ENCODE peak calls at places on chromosomes 1 and 21, in four cellular contexts. H, P, I and D are unnamed samples.

GRCh38 chr21:29304577-29304976 is 5.9 kb downstream of the BACH1 start:
- DNase-seq in H (no peak), P (no peak), I (no peak), D (no peak)

GRCh38 chr1:106290805-106291537 is 765.5 kb upstream of the PRMT6 start:
- DNase-seq in H (no peak), P (peak), I (no peak), D (no peak)

GRCh38 chr1:174269932-174270651 is 110.8 kb downstream of the RABGAP1L start:
- DNase-seq in H (no peak), P (no peak), I (no peak), D (no peak)

GRCh38 chr1:226414098-226414698 is 6.3 kb upstream of the PARP1 start:
- DNase-seq in H (no peak), P (no peak), I (no peak), D (no peak)

GRCh38 chr1:169588785-169589485 is 2.7 kb upstream of the F5 start:
- DNase-seq in H (no peak), P (no peak), I (no peak), D (no peak)

GRCh38 chr1:202644219-202645096 is 65.8 kb downstream of the SYT2 start:
- DNase-seq in H (no peak), P (no peak), I (no peak), D (no peak)

GRCh38 chr1:90340604-90341003 is 345.7 kb downstream of the ZNF326 start:
- DNase-seq in H (no peak), P (no peak), I (no peak), D (no peak)

GRCh38 chr1:13487143-13487868 is 26.5 kb downstream of the LRRC38 start:
- DNase-seq in H (no peak), P (no peak), I (no peak), D (no peak)

GRCh38 chr1:205858141-205858961 is 8.4 kb upstream of the PM20D1 start:
- DNase-seq in H (no peak), P (no peak), I (no peak), D (no peak)

GRCh38 chr1:25608488-25609178 is 8.0 kb upstream of the MAN1C1 start:
- DNase-seq in H (peak), P (no peak), I (peak), D (peak)

GRCh38 chr1:177476706-177477105 is 305.9 kb downstream of the BRINP2 start:
- DNase-seq in H (no peak), P (no peak), I (no peak), D (no peak)

GRCh38 chr1:1442069-1442770 is 6.7 kb downstream of the VWA1 start:
- DNase-seq in H (no peak), P (no peak), I (no peak), D (no peak)

GRCh38 chr1:71494163-71494562 is 413.3 kb upstream of the ZRANB2 start:
- DNase-seq in H (no peak), P (no peak), I (no peak), D (no peak)

GRCh38 chr1:61132176-61133047 is 50.1 kb downstream of the NFIA start:
- DNase-seq in H (no peak), P (peak), I (no peak), D (no peak)

GRCh38 chr1:225418598-225418997 is 9.2 kb downstream of the LBR start:
- DNase-seq in H (no peak), P (no peak), I (no peak), D (no peak)

GRCh38 chr1:197859024-197859423 is 43.4 kb upstream of the C1orf53 start:
- DNase-seq in H (no peak), P (no peak), I (no peak), D (no peak)

GRCh38 chr21:43188712-43189151 is 19.9 kb downstream of the CRYAA start:
- DNase-seq in H (no peak), P (no peak), I (no peak), D (peak)

GRCh38 chr1:240000634-240001033 is 91.0 kb upstream of the FMN2 start:
- DNase-seq in H (no peak), P (no peak), I (no peak), D (no peak)

GRCh38 chr21:42572906-42573495 is 59.3 kb downstream of the SLC37A1 start:
- DNase-seq in H (no peak), P (no peak), I (no peak), D (no peak)

GRCh38 chr1:46456411-46456963 is 33.1 kb upstream of the DMBX1 start:
- DNase-seq in H (no peak), P (no peak), I (no peak), D (no peak)

GRCh38 chr1:91651671-91652071 is 151.0 kb downstream of the CDC7 start:
- DNase-seq in H (no peak), P (peak), I (no peak), D (no peak)

GRCh38 chr1:89022167-89022959 is at the start of gene GBP3:
- DNase-seq in H (no peak), P (no peak), I (no peak), D (no peak)

GRCh38 chr1:211741799-211742198 is 66.4 kb upstream of the NEK2 start:
- DNase-seq in H (no peak), P (peak), I (no peak), D (no peak)

GRCh38 chr1:194990483-194990882 is 1617.8 kb downstream of the KCNT2 start:
- DNase-seq in H (no peak), P (no peak), I (no peak), D (no peak)

GRCh38 chr1:178241837-178242236 is 147.9 kb downstream of the RASAL2 start:
- DNase-seq in H (no peak), P (no peak), I (no peak), D (no peak)

GRCh38 chr1:172252925-172253324 is 167.6 kb upstream of the C1orf105 start:
- DNase-seq in H (no peak), P (no peak), I (no peak), D (no peak)

GRCh38 chr1:246476771-246477170 is 30.3 kb downstream of the SMYD3 start:
- DNase-seq in H (no peak), P (peak), I (no peak), D (no peak)

GRCh38 chr1:207750901-207751300 is 953 bp upstream of the CD46 start:
- DNase-seq in H (no peak), P (no peak), I (no peak), D (no peak)

GRCh38 chr21:16891821-16892220 is 621.0 kb upstream of the CXADR start:
- DNase-seq in H (no peak), P (peak), I (no peak), D (no peak)

GRCh38 chr1:60569189-60569588 is 495.6 kb upstream of the C1orf87 start:
- DNase-seq in H (no peak), P (no peak), I (no peak), D (no peak)

GRCh38 chr1:89660086-89660946 is 27.4 kb downstream of the LRRC8C start:
- DNase-seq in H (no peak), P (no peak), I (no peak), D (no peak)

GRCh38 chr1:114819869-114820268 is 34.8 kb upstream of the SYCP1 start:
- DNase-seq in H (no peak), P (no peak), I (no peak), D (no peak)

GRCh38 chr1:119784127-119784781 is 15.5 kb upstream of the HMGCS2 start:
- DNase-seq in H (no peak), P (no peak), I (no peak), D (no peak)

GRCh38 chr1:182279724-182280506 is 111.7 kb downstream of the GLUL start:
- DNase-seq in H (no peak), P (no peak), I (no peak), D (peak)

GRCh38 chr1:59100975-59101374 is 195.9 kb upstream of the FGGY start:
- DNase-seq in H (no peak), P (no peak), I (no peak), D (no peak)

GRCh38 chr1:47229884-47230691 is 1.9 kb downstream of the TAL1 start:
- DNase-seq in H (no peak), P (no peak), I (no peak), D (no peak)

GRCh38 chr1:221451741-221452140 is 290.1 kb downstream of the DUSP10 start:
- DNase-seq in H (no peak), P (no peak), I (no peak), D (no peak)

GRCh38 chr1:62438163-62438562 is 1.3 kb downstream of the USP1 start:
- DNase-seq in H (no peak), P (no peak), I (no peak), D (no peak)
- TF ChIP-seq CTCF in H (no peak), P (no peak), I (no peak), D (no peak)

DNA sequence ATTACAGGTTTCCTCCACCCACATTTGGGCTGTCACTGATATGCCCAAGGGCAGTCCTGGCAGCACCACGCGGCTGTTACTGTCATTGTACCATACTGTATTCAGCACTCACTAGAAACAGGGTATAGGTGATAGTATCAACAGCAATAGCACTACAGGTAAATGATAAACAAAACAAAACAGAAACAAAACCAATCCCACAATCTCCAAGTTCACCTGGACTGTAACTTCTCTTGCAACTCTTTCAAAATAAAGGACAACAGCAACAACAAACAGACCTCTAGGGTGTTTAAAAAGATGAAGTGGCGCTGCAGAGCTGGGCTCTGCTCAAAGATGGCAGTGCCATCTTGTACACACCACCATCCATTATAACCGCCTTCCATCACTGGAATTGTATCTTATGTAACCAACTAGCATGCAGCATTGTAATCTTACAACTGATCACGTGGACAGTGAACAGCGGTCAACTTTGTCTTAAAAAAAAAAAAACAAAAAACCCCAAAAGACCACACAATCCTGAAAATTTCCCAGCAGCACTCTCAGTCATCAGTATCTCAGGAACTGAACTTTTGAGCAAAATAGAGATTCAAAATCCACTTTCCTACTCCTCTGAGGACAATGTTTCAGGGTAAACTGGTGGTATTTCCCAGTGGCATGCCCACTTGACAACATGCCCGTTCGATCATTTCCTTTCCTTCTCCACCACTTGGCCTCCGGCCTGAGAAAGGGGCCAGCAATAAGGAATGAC is 3.8 kb downstream of the IRF2BP2 start:
- DNase-seq in H (no peak), P (no peak), I (no peak), D (no peak)
- TF ChIP-seq CTCF in H (no peak), P (peak), I (no peak), D (no peak)

GRCh38 chr1:148389027-148389339 is 94.1 kb downstream of the PPIAL4G start:
- DNase-seq in H (no peak), P (no peak), I (no peak), D (no peak)
- TF ChIP-seq CTCF in H (no peak), P (no peak), I (no peak), D (no peak)

DNA sequence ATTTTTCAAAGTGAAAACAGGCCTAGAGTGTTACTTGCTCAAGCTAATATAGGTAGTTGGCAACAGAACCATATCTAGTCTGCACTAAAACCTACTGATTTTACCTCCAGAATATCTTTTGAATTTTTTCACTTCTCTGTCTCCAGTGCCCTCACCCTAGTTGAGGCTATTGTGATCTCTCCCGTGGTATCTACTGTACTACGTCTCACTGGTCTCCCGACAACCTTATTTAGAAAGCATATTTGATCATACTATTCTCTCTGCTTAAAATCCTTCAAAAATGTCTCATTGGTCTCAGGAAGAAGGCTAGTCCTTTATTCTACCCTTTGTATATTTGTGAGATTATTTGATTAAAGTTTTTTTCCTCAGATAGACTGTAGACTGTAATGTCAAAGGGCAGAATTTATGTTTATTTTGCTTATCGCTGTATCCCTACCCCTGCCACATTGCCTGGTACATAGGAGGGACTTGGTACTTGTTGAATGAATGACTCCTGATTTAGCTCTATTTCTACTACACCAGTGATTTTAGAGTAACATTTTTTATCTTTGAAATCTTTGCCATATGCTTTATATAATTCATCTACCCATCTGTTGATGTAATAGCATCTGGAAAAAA is 135.5 kb upstream of the KIAA1614 start:
- DNase-seq in H (no peak), P (no peak), I (no peak), D (no peak)
- TF ChIP-seq CTCF in H (no peak), P (no peak), I (no peak), D (no peak)

GRCh38 chr21:44431300-44431699 is 24.0 kb upstream of the LRRC3 start:
- DNase-seq in H (no peak), P (no peak), I (no peak), D (no peak)

GRCh38 chr21:44434568-44434925 is 20.8 kb upstream of the LRRC3 start:
- DNase-seq in H (no peak), P (no peak), I (no peak), D (peak)

GRCh38 chr21:44434936-44435635 is 20.2 kb upstream of the LRRC3 start:
- DNase-seq in H (no peak), P (no peak), I (no peak), D (peak)

GRCh38 chr21:44433791-44434567 is 21.3 kb upstream of the LRRC3 start:
- DNase-seq in H (no peak), P (no peak), I (no peak), D (no peak)

GRCh38 chr21:44432841-44433790 is 22.2 kb upstream of the LRRC3 start:
- DNase-seq in H (no peak), P (no peak), I (no peak), D (no peak)
- TF ChIP-seq CTCF in H (no peak), P (no peak), I (no peak), D (no peak)

DNA sequence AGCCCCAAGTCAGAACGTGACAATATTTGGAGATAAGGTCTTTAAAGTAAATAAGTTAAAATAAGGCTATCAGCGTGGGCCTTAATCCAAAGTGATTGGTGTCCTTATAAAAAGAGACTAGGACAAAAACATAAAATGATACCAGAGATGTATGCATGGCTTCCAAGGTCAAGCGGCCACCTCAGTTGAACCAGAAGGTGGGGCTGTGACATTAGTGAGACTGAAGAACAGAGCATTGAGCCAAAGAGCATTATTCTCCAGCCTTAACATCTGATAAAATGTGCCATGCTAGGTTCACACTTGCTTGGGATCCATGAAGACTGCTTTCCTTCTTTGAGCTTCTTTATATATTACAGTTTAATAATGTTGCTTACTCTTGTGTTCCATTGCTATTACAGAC is 554.6 kb downstream of the PLA2G4A start:
- DNase-seq in H (no peak), P (no peak), I (no peak), D (no peak)
- TF ChIP-seq CTCF in H (no peak), P (no peak), I (no peak), D (peak)

DNA sequence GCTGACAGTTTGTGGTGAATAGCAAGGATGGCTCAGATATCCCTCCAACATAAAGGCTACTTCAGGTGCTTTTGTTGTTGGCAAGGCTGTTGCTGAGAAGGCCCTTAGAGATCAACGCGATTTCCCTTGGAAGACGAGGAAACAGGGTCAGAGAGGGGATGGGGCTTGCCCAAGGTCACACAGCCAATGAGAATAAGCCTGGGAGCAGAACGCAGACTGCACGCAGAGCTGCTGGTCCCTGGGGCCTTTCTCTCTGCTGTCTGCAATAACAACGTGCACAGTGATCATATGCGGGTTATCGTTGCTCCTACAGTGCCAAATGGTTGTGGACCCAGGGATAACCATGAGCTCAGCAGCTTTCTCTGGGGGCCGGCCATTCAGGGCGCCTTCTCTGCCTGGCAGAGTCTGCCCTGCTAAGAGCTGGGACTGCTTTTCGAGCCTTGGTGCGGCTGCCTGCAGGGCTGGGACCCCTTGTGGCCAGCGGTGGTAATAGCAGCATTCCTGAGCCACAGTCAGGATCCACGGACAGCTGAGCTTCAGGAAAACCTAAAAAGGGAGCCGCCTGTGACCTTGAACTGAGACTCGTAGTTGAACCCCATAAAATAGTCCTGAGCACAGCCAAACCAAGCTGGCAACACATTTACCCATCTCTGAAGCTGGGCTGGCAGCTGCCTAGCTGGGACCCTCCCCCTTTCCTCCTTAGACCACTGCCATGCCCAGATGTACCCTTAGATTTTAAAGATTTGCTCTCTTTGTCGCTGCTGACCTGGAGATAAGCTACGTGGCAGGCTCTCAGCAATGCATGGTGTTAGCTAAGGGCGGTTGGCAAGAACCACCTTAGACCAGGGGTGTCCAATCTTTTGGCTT is 39.8 kb downstream of the HTR6 start:
- DNase-seq in H (peak), P (peak), I (peak), D (peak)
- TF ChIP-seq CTCF in H (peak), P (peak), I (peak), D (peak)